ENCODE peak calls at places on chromosomes 5 and 9, in four cellular contexts. M is H1, B is K562, L is IMR-90. X is an unnamed sample.

GRCh38 chr5:137393196-137393993 is 105.7 kb downstream of the SPOCK1 start:
- DNase-seq in M (no peak), B (no peak), L (no peak), X (no peak)

GRCh38 chr9:70746760-70747159 is 332.3 kb upstream of the KLF9 start:
- DNase-seq in M (no peak), B (no peak), L (no peak), X (no peak)

GRCh38 chr5:157555031-157555640 is 20.4 kb downstream of the ADAM19 start:
- DNase-seq in M (no peak), B (no peak), L (no peak), X (no peak)

GRCh38 chr9:96565684-96566360 is 53.8 kb downstream of the CDC14B start:
- DNase-seq in M (no peak), B (no peak), L (peak), X (no peak)

GRCh38 chr5:142590451-142591240 is 95.2 kb downstream of the FGF1 start:
- DNase-seq in M (no peak), B (no peak), L (no peak), X (no peak)

GRCh38 chr9:117325789-117326185 is 89.1 kb downstream of the ASTN2 start:
- DNase-seq in M (no peak), B (no peak), L (no peak), X (no peak)

GRCh38 chr5:96302174-96302738 is 130.8 kb downstream of the PCSK1 start:
- DNase-seq in M (no peak), B (no peak), L (no peak), X (no peak)

GRCh38 chr5:154395407-154396106 is 50.2 kb upstream of the SAP30L start:
- DNase-seq in M (no peak), B (peak), L (no peak), X (no peak)

GRCh38 chr9:26308328-26308727 is 584.3 kb downstream of the CAAP1 start:
- DNase-seq in M (no peak), B (no peak), L (peak), X (no peak)

GRCh38 chr9:70696694-70697335 is 282.4 kb upstream of the KLF9 start:
- DNase-seq in M (no peak), B (no peak), L (no peak), X (no peak)

GRCh38 chr5:122112733-122113558 is 16.4 kb upstream of the ZNF474 start:
- DNase-seq in M (no peak), B (peak), L (no peak), X (no peak)

GRCh38 chr5:56359429-56359781 is 126.3 kb upstream of the ANKRD55 start:
- DNase-seq in M (no peak), B (no peak), L (no peak), X (no peak)

GRCh38 chr9:111036946-111037743 is 1.1 kb downstream of the LPAR1 start:
- DNase-seq in M (no peak), B (no peak), L (peak), X (no peak)

GRCh38 chr9:124786881-124787573 is 10.1 kb downstream of the OLFML2A start:
- DNase-seq in M (peak), B (no peak), L (no peak), X (no peak)

GRCh38 chr9:109815366-109815947 is 35.5 kb downstream of the PALM2AKAP2 start:
- DNase-seq in M (no peak), B (no peak), L (peak), X (no peak)

GRCh38 chr5:71882826-71883744 is 164.0 kb downstream of the CARTPT start:
- DNase-seq in M (no peak), B (no peak), L (peak), X (no peak)

GRCh38 chr5:159732220-159732619 is 184.1 kb upstream of the ADRA1B start:
- DNase-seq in M (no peak), B (no peak), L (no peak), X (no peak)

GRCh38 chr5:143573568-143574170 is 170.2 kb upstream of the NR3C1 start:
- DNase-seq in M (no peak), B (no peak), L (no peak), X (no peak)

GRCh38 chr5:32202394-32202793 is 28.3 kb upstream of the GOLPH3 start:
- DNase-seq in M (no peak), B (no peak), L (peak), X (no peak)

GRCh38 chr5:78005021-78005785 is 229.1 kb upstream of the TBCA start:
- DNase-seq in M (no peak), B (no peak), L (peak), X (no peak)

DNA sequence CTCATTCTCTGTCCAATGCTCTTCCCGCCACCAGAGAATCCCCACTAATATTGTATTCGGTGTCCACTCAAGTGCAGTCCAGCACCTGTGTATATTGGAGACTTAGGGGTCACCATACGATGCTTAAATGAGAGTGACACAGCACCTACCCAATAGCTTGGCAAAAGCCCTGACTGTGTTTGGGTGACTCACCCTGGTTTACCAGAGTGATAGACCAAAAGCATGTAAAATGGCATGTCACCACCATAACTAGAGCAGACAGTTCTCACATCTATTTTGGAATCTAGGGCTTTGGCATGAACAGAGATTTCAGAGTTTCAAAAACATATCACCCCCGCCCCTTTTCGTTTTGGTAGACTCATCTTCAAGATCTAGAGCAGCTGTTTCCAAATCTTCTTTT is 217.3 kb upstream of the RASEF start:
- DNase-seq in M (no peak), B (no peak), L (no peak), X (no peak)
- TF ChIP-seq CHD1 in M (no peak), B (no peak), L (no peak), X (no peak)

DNA sequence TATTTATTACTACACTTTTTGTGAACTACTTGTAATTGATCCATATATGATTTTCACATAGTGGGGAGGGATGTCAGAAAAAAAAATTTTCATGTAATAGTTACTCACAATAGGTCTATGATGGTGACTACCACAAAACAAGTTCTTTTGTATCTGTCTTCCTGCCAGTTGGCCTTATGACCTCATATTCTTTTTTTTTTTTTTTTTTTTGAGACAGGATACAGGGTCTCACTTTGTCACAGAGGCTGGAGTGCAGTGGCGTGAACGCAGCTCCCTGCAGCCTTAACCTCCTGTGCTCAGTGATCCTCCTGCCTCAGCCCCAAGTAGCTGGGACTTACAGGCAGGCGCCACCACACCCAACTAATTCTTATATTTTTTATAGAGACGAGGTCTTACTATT is 10.9 kb downstream of the SEC24A start:
- DNase-seq in M (no peak), B (no peak), L (no peak), X (no peak)
- TF ChIP-seq CHD1 in M (no peak), B (no peak), L (no peak), X (no peak)

GRCh38 chr5:161548472-161549094 is 2.1 kb upstream of the GABRB2 start:
- DNase-seq in M (peak), B (no peak), L (no peak), X (no peak)
- TF ChIP-seq CHD1 in M (no peak), B (no peak), L (no peak), X (no peak)

GRCh38 chr9:131879531-131880290 is 139.8 kb upstream of the RAPGEF1 start:
- DNase-seq in M (no peak), B (no peak), L (no peak), X (no peak)
- TF ChIP-seq CHD1 in M (no peak), B (no peak), L (no peak), X (no peak)

GRCh38 chr5:14032944-14033343 is 88.5 kb upstream of the DNAH5 start:
- DNase-seq in M (no peak), B (no peak), L (peak), X (no peak)
- TF ChIP-seq CHD1 in M (no peak), B (no peak), L (no peak), X (no peak)

GRCh38 chr5:79186455-79186854 is 49.5 kb upstream of the JMY start:
- DNase-seq in M (no peak), B (no peak), L (no peak), X (no peak)

GRCh38 chr5:79190235-79190529 is 45.7 kb upstream of the JMY start:
- DNase-seq in M (no peak), B (no peak), L (no peak), X (no peak)

GRCh38 chr5:79186021-79186420 is 49.9 kb upstream of the JMY start:
- DNase-seq in M (no peak), B (no peak), L (no peak), X (no peak)

GRCh38 chr5:79191457-79191856 is 44.5 kb upstream of the JMY start:
- DNase-seq in M (no peak), B (no peak), L (no peak), X (no peak)

GRCh38 chr5:79189439-79190234 is 46.3 kb upstream of the JMY start:
- DNase-seq in M (no peak), B (no peak), L (no peak), X (no peak)
- TF ChIP-seq CHD1 in M (no peak), B (no peak), L (no peak), X (no peak)

GRCh38 chr5:173705512-173705825 is 89.0 kb upstream of the BOD1 start:
- DNase-seq in M (no peak), B (no peak), L (no peak), X (no peak)

GRCh38 chr5:173706700-173707099 is 90.2 kb upstream of the BOD1 start:
- DNase-seq in M (no peak), B (no peak), L (no peak), X (no peak)

GRCh38 chr5:173709145-173709544 is 92.7 kb upstream of the BOD1 start:
- DNase-seq in M (no peak), B (no peak), L (no peak), X (no peak)

GRCh38 chr5:173709761-173710160 is 93.3 kb upstream of the BOD1 start:
- DNase-seq in M (no peak), B (no peak), L (no peak), X (no peak)

GRCh38 chr5:173707392-173707791 is 90.9 kb upstream of the BOD1 start:
- DNase-seq in M (no peak), B (no peak), L (peak), X (no peak)
- TF ChIP-seq CHD1 in M (no peak), B (no peak), L (no peak), X (no peak)

GRCh38 chr5:91977599-91977998 is 594.5 kb upstream of the ARRDC3 start:
- DNase-seq in M (no peak), B (no peak), L (no peak), X (no peak)
- TF ChIP-seq CHD1 in M (no peak), B (no peak), L (no peak), X (no peak)

X was measured in GM12878.